ENCODE peak calls at places on chromosomes 16 and 17, in five cellular contexts. One of them, this sample, is unnamed.
A peak's percentile ranks its signal among the peaks of the same experiment; 100 is the strongest.

GRCh38 chr17:2087597-2088211 is 32.8 kb downstream of the HIC1 start:
- DNase-seq in endothelial cell: no peak
- DNase-seq in left colon: peak; percentile 50
- DNase-seq in activated CD4-positive, alpha-beta T cell treated with anti-CD3 and anti-CD28 coated beads for 1 hour: peak; percentile 12
- DNase-seq in C1 segment of cervical spinal cord: peak; percentile 46
- DNase-seq in this sample: no peak

GRCh38 chr17:81342700-81343070 is 47.6 kb upstream of the SLC38A10 start:
- DNase-seq in C1 segment of cervical spinal cord: no peak
- DNase-seq in left colon: peak; percentile 29
- DNase-seq in activated CD4-positive, alpha-beta T cell treated with anti-CD3 and anti-CD28 coated beads for 1 hour: no peak
- DNase-seq in endothelial cell: no peak
- DNase-seq in this sample: no peak

GRCh38 chr17:44444735-44445105 is 55.3 kb upstream of the ITGA2B start:
- DNase-seq in left colon: no peak
- DNase-seq in C1 segment of cervical spinal cord: no peak
- DNase-seq in endothelial cell: no peak
- DNase-seq in activated CD4-positive, alpha-beta T cell treated with anti-CD3 and anti-CD28 coated beads for 1 hour: no peak
- DNase-seq in this sample: peak; percentile 48

GRCh38 chr17:82962163-82962720 is 117.2 kb upstream of the METRNL start:
- DNase-seq in endothelial cell: no peak
- DNase-seq in activated CD4-positive, alpha-beta T cell treated with anti-CD3 and anti-CD28 coated beads for 1 hour: no peak
- DNase-seq in C1 segment of cervical spinal cord: no peak
- DNase-seq in left colon: no peak
- DNase-seq in this sample: peak; percentile 94

GRCh38 chr17:73874008-73874407 is 229.8 kb upstream of the SDK2 start:
- DNase-seq in activated CD4-positive, alpha-beta T cell treated with anti-CD3 and anti-CD28 coated beads for 1 hour: no peak
- DNase-seq in C1 segment of cervical spinal cord: no peak
- DNase-seq in left colon: no peak
- DNase-seq in endothelial cell: no peak
- DNase-seq in this sample: no peak

GRCh38 chr16:12272264-12272663 is 295.7 kb downstream of the SNX29 start:
- DNase-seq in left colon: no peak
- DNase-seq in C1 segment of cervical spinal cord: no peak
- DNase-seq in endothelial cell: no peak
- DNase-seq in activated CD4-positive, alpha-beta T cell treated with anti-CD3 and anti-CD28 coated beads for 1 hour: no peak
- DNase-seq in this sample: no peak

GRCh38 chr17:31917065-31917529 is 15.6 kb upstream of the UTP6 start:
- DNase-seq in left colon: peak; percentile 20
- DNase-seq in activated CD4-positive, alpha-beta T cell treated with anti-CD3 and anti-CD28 coated beads for 1 hour: no peak
- DNase-seq in C1 segment of cervical spinal cord: no peak
- DNase-seq in endothelial cell: peak; percentile 3
- DNase-seq in this sample: peak; percentile 63

GRCh38 chr16:66878067-66878466 is 2.2 kb upstream of the PDP2 start:
- DNase-seq in endothelial cell: no peak
- DNase-seq in activated CD4-positive, alpha-beta T cell treated with anti-CD3 and anti-CD28 coated beads for 1 hour: no peak
- DNase-seq in C1 segment of cervical spinal cord: no peak
- DNase-seq in left colon: no peak
- DNase-seq in this sample: no peak

GRCh38 chr16:31868701-31869167 is 4.9 kb upstream of the ZNF267 start:
- DNase-seq in left colon: peak; percentile 92
- DNase-seq in endothelial cell: peak; percentile 81
- DNase-seq in activated CD4-positive, alpha-beta T cell treated with anti-CD3 and anti-CD28 coated beads for 1 hour: peak; percentile 66
- DNase-seq in C1 segment of cervical spinal cord: peak; percentile 31
- DNase-seq in this sample: peak; percentile 67

GRCh38 chr16:88951989-88952388 is 25.0 kb downstream of the CBFA2T3 start:
- DNase-seq in left colon: no peak
- DNase-seq in C1 segment of cervical spinal cord: no peak
- DNase-seq in activated CD4-positive, alpha-beta T cell treated with anti-CD3 and anti-CD28 coated beads for 1 hour: no peak
- DNase-seq in endothelial cell: no peak
- DNase-seq in this sample: no peak

GRCh38 chr17:38464723-38465419 is 36.6 kb downstream of the ARHGAP23 start:
- DNase-seq in left colon: peak; percentile 51
- DNase-seq in endothelial cell: no peak
- DNase-seq in C1 segment of cervical spinal cord: peak; percentile 74
- DNase-seq in activated CD4-positive, alpha-beta T cell treated with anti-CD3 and anti-CD28 coated beads for 1 hour: no peak
- DNase-seq in this sample: peak; percentile 100

GRCh38 chr16:72317378-72317777 is 145.4 kb upstream of the PMFBP1 start:
- DNase-seq in activated CD4-positive, alpha-beta T cell treated with anti-CD3 and anti-CD28 coated beads for 1 hour: no peak
- DNase-seq in left colon: no peak
- DNase-seq in endothelial cell: no peak
- DNase-seq in C1 segment of cervical spinal cord: no peak
- DNase-seq in this sample: peak; percentile 53

GRCh38 chr17:5035356-5035755 is at the start of gene SLC52A1:
- DNase-seq in C1 segment of cervical spinal cord: no peak
- DNase-seq in activated CD4-positive, alpha-beta T cell treated with anti-CD3 and anti-CD28 coated beads for 1 hour: no peak
- DNase-seq in endothelial cell: no peak
- DNase-seq in left colon: no peak
- DNase-seq in this sample: no peak

GRCh38 chr17:17636456-17636855 is 44.8 kb upstream of the RAI1 start:
- DNase-seq in activated CD4-positive, alpha-beta T cell treated with anti-CD3 and anti-CD28 coated beads for 1 hour: no peak
- DNase-seq in left colon: no peak
- DNase-seq in endothelial cell: no peak
- DNase-seq in C1 segment of cervical spinal cord: no peak
- DNase-seq in this sample: no peak

GRCh38 chr16:29805232-29806095 is 865 bp upstream of the MAZ start:
- DNase-seq in activated CD4-positive, alpha-beta T cell treated with anti-CD3 and anti-CD28 coated beads for 1 hour: peak; percentile 97
- DNase-seq in left colon: peak; percentile 98
- DNase-seq in C1 segment of cervical spinal cord: peak; percentile 98
- DNase-seq in endothelial cell: peak; percentile 98
- DNase-seq in this sample: peak; percentile 99

GRCh38 chr16:75420987-75421819 is 12.1 kb downstream of the CFDP1 start:
- DNase-seq in endothelial cell: peak; percentile 80
- DNase-seq in left colon: peak; percentile 86
- DNase-seq in C1 segment of cervical spinal cord: peak; percentile 14
- DNase-seq in activated CD4-positive, alpha-beta T cell treated with anti-CD3 and anti-CD28 coated beads for 1 hour: no peak
- DNase-seq in this sample: peak; percentile 31

GRCh38 chr17:81471804-81472456 is 40.7 kb downstream of the ACTG1 start:
- DNase-seq in left colon: peak; percentile 49
- DNase-seq in activated CD4-positive, alpha-beta T cell treated with anti-CD3 and anti-CD28 coated beads for 1 hour: no peak
- DNase-seq in endothelial cell: no peak
- DNase-seq in C1 segment of cervical spinal cord: peak; percentile 75
- DNase-seq in this sample: peak; percentile 100

GRCh38 chr16:58002936-58003335 is 1.7 kb downstream of the USB1 start:
- DNase-seq in left colon: no peak
- DNase-seq in activated CD4-positive, alpha-beta T cell treated with anti-CD3 and anti-CD28 coated beads for 1 hour: no peak
- DNase-seq in endothelial cell: no peak
- DNase-seq in C1 segment of cervical spinal cord: no peak
- DNase-seq in this sample: no peak

GRCh38 chr17:66123163-66123562 is 68.8 kb downstream of the CEP112 start:
- DNase-seq in endothelial cell: no peak
- DNase-seq in left colon: no peak
- DNase-seq in activated CD4-positive, alpha-beta T cell treated with anti-CD3 and anti-CD28 coated beads for 1 hour: no peak
- DNase-seq in C1 segment of cervical spinal cord: no peak
- DNase-seq in this sample: no peak

GRCh38 chr17:14351493-14351892 is 50.6 kb downstream of the HS3ST3B1 start:
- DNase-seq in endothelial cell: no peak
- DNase-seq in left colon: no peak
- DNase-seq in C1 segment of cervical spinal cord: no peak
- DNase-seq in activated CD4-positive, alpha-beta T cell treated with anti-CD3 and anti-CD28 coated beads for 1 hour: no peak
- DNase-seq in this sample: peak; percentile 80

GRCh38 chr16:84648595-84649510 is 542 bp downstream of the KLHL36 start:
- DNase-seq in activated CD4-positive, alpha-beta T cell treated with anti-CD3 and anti-CD28 coated beads for 1 hour: peak; percentile 21
- DNase-seq in left colon: peak; percentile 79
- DNase-seq in endothelial cell: peak; percentile 43
- DNase-seq in C1 segment of cervical spinal cord: peak; percentile 25
- DNase-seq in this sample: peak; percentile 90

GRCh38 chr17:47618416-47618815 is 31.3 kb upstream of the KPNB1 start:
- DNase-seq in endothelial cell: peak; percentile 5
- DNase-seq in activated CD4-positive, alpha-beta T cell treated with anti-CD3 and anti-CD28 coated beads for 1 hour: no peak
- DNase-seq in left colon: no peak
- DNase-seq in C1 segment of cervical spinal cord: no peak
- DNase-seq in this sample: no peak

GRCh38 chr16:57797526-57798266 is 4.6 kb downstream of the KIFC3 start:
- DNase-seq in C1 segment of cervical spinal cord: no peak
- DNase-seq in activated CD4-positive, alpha-beta T cell treated with anti-CD3 and anti-CD28 coated beads for 1 hour: no peak
- DNase-seq in left colon: no peak
- DNase-seq in endothelial cell: peak; percentile 56
- DNase-seq in this sample: no peak

GRCh38 chr17:75289832-75290337 is 652 bp upstream of the SLC25A19 start:
- DNase-seq in C1 segment of cervical spinal cord: peak; percentile 52
- DNase-seq in left colon: peak; percentile 77
- DNase-seq in activated CD4-positive, alpha-beta T cell treated with anti-CD3 and anti-CD28 coated beads for 1 hour: peak; percentile 55
- DNase-seq in endothelial cell: no peak
- DNase-seq in this sample: no peak

GRCh38 chr17:27862848-27863247 is 30.3 kb downstream of the LYRM9 start:
- DNase-seq in C1 segment of cervical spinal cord: no peak
- DNase-seq in left colon: no peak
- DNase-seq in endothelial cell: no peak
- DNase-seq in activated CD4-positive, alpha-beta T cell treated with anti-CD3 and anti-CD28 coated beads for 1 hour: no peak
- DNase-seq in this sample: no peak

GRCh38 chr17:77328823-77329740 is 188.3 kb downstream of the SEC14L1 start:
- DNase-seq in activated CD4-positive, alpha-beta T cell treated with anti-CD3 and anti-CD28 coated beads for 1 hour: no peak
- DNase-seq in left colon: peak; percentile 36
- DNase-seq in endothelial cell: no peak
- DNase-seq in C1 segment of cervical spinal cord: no peak
- DNase-seq in this sample: peak; percentile 37

This sample was measured in osteoblast.